ENCODE peak calls at places on chromosomes 4 and X, in seven cellular contexts. E, Z, M, O, Y, U and C are unnamed samples.

GRCh38 chr4:82043809-82044137 is 330.0 kb downstream of the HNRNPD start:
- DNase-seq in O (no peak), Y (no peak), E (no peak), M (no peak), Z (no peak), U (no peak), C (no peak)

GRCh38 chr4:97498875-97499274 is 644.4 kb downstream of the STPG2 start:
- DNase-seq in E (no peak), O (no peak), Z (no peak), U (no peak), Y (no peak), M (peak), C (no peak)

GRCh38 chr4:73844806-73845205 is 8.3 kb upstream of the PF4V1 start:
- DNase-seq in E (no peak), M (no peak), Y (no peak), O (no peak), Z (no peak), U (no peak), C (no peak)

GRCh38 chr4:164959896-164960295 is 17.6 kb downstream of the TRIM61 start:
- DNase-seq in E (no peak), O (no peak), Y (no peak), U (no peak), M (no peak), Z (no peak), C (no peak)

GRCh38 chrX:114152130-114152529 is 431.8 kb upstream of the HTR2C start:
- DNase-seq in Z (no peak), M (peak), E (no peak), U (peak), Y (no peak), O (peak), C (no peak)

GRCh38 chr4:6614701-6615230 is 25.7 kb upstream of the MRFAP1 start:
- DNase-seq in O (no peak), Z (no peak), U (no peak), Y (no peak), E (no peak), M (no peak), C (no peak)

GRCh38 chrX:44470816-44471215 is 71.8 kb downstream of the FUNDC1 start:
- DNase-seq in M (no peak), U (no peak), O (no peak), Y (no peak), E (no peak), Z (no peak), C (no peak)

GRCh38 chr4:48602222-48602621 is 112.2 kb downstream of the ZAR1 start:
- DNase-seq in E (no peak), U (no peak), Z (no peak), M (no peak), Y (no peak), O (no peak), C (no peak)

GRCh38 chr4:113835005-113835404 is 73.5 kb upstream of the CAMK2D start:
- DNase-seq in M (no peak), O (no peak), E (no peak), Z (no peak), U (no peak), Y (no peak), C (no peak)

GRCh38 chr4:125838239-125838601 is 523.5 kb downstream of the FAT4 start:
- DNase-seq in Z (no peak), E (no peak), O (no peak), U (no peak), M (no peak), Y (no peak), C (no peak)

GRCh38 chr4:125836597-125837195 is 521.9 kb downstream of the FAT4 start:
- DNase-seq in U (no peak), M (no peak), Y (no peak), E (no peak), Z (no peak), O (no peak), C (no peak)

GRCh38 chr4:125837493-125838238 is 522.9 kb downstream of the FAT4 start:
- DNase-seq in O (no peak), M (no peak), E (no peak), Z (no peak), U (no peak), Y (no peak), C (no peak)

GRCh38 chr4:125838924-125839323 is 524.2 kb downstream of the FAT4 start:
- DNase-seq in O (no peak), M (no peak), Z (no peak), E (no peak), Y (no peak), U (no peak), C (no peak)
- TF ChIP-seq EP300 in O (no peak), M (no peak), Z (no peak), E (no peak), Y (no peak), U (no peak), C (no peak)

DNA sequence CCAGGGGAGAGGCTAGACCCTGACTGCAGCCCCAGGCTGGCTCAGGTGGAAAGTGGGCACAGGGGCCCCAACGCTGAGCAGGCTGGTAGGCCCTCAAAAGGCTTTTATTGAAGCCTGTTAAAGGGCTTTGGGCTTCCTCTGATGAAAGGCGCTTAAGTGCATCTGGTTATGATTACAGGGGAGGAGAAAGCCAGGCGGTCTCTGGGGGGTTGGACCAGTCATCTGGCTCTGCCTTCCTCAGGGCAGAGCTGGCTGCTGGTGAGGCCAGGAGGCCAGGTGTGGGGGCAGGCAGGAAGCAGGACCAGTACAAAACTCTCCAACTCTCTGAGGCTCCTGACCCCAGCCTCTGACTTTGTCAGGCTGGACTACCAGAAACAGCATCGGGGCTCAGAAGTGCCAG is 68.8 kb upstream of the BCOR start:
- DNase-seq in U (no peak), Z (no peak), Y (no peak), O (no peak), M (no peak), E (no peak), C (no peak)
- H3K4me3 ChIP-seq in U (no peak), Z (peak), Y (no peak), O (no peak), M (no peak), E (no peak), C (no peak)

GRCh38 chrX:5458300-5458699 is 770.4 kb downstream of the NLGN4X start:
- DNase-seq in Y (no peak), E (no peak), M (no peak), O (no peak), Z (no peak), U (no peak), C (no peak)
- TF ChIP-seq EP300 in Y (no peak), E (no peak), M (no peak), O (no peak), Z (no peak), U (no peak), C (no peak)

DNA sequence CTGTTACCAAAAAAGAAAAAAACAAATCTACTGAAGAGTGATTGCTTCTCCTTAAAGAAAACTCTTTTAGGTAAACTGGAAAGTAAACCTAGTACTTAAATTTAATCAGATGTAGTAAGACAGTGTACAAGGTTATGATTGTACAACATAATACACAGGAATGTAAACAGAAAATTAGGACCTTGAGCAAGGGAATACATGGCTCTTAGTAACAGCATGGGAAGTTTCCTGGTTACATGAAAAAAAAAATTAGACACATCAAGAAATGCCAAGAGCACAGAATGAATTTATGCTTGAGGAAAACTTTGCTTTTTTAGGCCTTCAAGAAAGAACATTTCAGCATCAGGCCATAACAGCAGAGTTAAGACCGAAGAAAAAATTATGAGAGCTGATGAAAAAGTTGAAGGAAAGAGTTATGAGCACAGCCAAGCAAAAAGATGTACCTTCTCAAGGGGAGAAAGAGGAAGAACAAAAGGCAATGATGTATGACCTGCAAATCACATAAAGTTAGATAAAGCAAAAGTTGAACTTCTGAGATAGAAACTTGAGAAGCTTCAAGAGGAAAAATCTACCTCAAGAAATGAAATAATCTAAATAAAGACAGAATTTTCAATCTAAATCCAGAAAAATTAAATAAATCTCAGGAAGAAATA is 311.6 kb downstream of the GALNTL6 start:
- DNase-seq in M (no peak), U (no peak), Y (no peak), O (no peak), E (no peak), Z (no peak), C (no peak)
- H3K4me3 ChIP-seq in M (no peak), U (no peak), Y (no peak), O (no peak), E (no peak), Z (no peak), C (no peak)

GRCh38 chrX:30572678-30573077 is 4.9 kb downstream of the TASL start:
- DNase-seq in M (no peak), U (no peak), Z (no peak), Y (no peak), E (no peak), O (no peak), C (no peak)
- TF ChIP-seq EP300 in M (no peak), U (no peak), Z (no peak), Y (no peak), E (no peak), O (no peak), C (no peak)

GRCh38 chr4:171378323-171378722 is 434.9 kb upstream of the GALNTL6 start:
- DNase-seq in U (no peak), Z (no peak), M (no peak), E (no peak), O (no peak), Y (no peak), C (no peak)
- H3K4me3 ChIP-seq in U (no peak), Z (no peak), M (no peak), E (no peak), O (no peak), Y (no peak), C (no peak)

GRCh38 chr4:16195209-16195608 is 31.1 kb downstream of the TAPT1 start:
- DNase-seq in M (no peak), E (no peak), U (no peak), Z (no peak), Y (no peak), O (no peak), C (no peak)

GRCh38 chr4:16197842-16198241 is 28.4 kb downstream of the TAPT1 start:
- DNase-seq in Y (no peak), U (no peak), M (no peak), E (no peak), Z (no peak), O (no peak), C (no peak)

GRCh38 chr4:16198271-16198670 is 28.0 kb downstream of the TAPT1 start:
- DNase-seq in U (no peak), Y (no peak), E (no peak), O (no peak), M (no peak), Z (no peak), C (no peak)

GRCh38 chr4:16199132-16199531 is 27.1 kb downstream of the TAPT1 start:
- DNase-seq in U (no peak), E (no peak), Z (no peak), M (peak), Y (no peak), O (peak), C (no peak)

DNA sequence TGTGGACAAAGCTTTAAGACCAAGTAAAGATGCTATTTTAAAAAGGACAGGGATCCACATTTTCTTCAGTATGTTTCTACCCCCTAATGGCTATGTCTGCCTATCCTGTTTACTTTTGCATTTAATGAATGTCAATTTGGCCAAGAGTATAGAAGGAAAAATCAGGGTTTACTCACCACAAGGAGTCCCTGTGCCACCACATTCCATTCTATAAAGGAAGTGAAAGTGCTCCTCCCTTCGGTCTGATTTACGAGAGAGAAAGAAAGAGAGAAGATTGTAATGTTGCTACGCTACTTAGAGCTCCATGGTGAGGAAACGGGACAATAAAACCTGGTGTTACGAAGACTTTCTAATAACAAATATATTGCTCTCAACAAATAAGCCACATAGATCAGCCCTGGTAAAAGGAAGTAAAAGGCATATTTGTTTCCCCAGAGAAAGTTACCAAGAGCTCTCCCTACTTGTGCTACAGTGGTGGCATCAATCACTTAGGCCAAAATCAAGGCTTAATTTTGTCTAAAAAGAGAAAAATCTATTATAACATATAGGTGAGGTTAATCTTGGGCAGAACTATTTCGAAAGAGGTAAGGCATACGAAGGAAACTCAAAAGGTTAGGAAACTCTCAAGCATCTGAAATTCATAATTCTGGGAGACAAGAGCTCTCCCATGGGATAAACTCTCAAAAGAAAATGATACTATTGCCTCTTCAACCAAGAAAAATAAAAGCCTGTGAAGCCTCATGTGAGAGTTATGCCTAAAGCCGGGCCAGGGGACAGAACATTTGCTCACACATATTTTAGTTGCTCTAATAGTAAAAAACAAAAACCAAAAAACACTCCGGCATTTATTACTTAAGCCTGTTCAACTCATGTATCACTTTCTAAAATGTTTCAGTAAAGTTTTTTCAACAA is 29.5 kb downstream of the TAPT1 start:
- DNase-seq in O (peak), E (no peak), Y (no peak), Z (no peak), U (no peak), M (peak), C (no peak)
- TF ChIP-seq EP300 in O (no peak), E (no peak), Y (no peak), Z (no peak), U (no peak), M (no peak), C (no peak)